ENCODE peak calls at places on chromosomes 6 and 20, in nine cellular contexts. O is uterus, T is adrenal gland, M is tibial nerve, R is body of pancreas, U is HCT116, S is heart left ventricle, N is IMR-90, W is spleen. V is an unnamed sample. For H3K27me3, the result is how much of the 10 kb centered on the place peaks cover.

GRCh38 chr6:26322645-26323482 is 42.1 kb upstream of the BTN3A2 start:
- DNase-seq in O (peak), T (peak), M (no peak), R (peak), U (peak), S (no peak), N (peak), W (no peak), V (no peak)

GRCh38 chr6:12324096-12324495 is 33.9 kb downstream of the EDN1 start:
- DNase-seq in O (no peak), T (no peak), M (no peak), R (peak), U (peak), S (no peak), N (peak), W (no peak), V (no peak)

GRCh38 chr20:20695250-20695816 is 17.1 kb downstream of the RALGAPA2 start:
- DNase-seq in O (no peak), T (no peak), M (no peak), R (no peak), U (no peak), S (no peak), N (no peak), W (no peak), V (no peak)

GRCh38 chr20:47747663-47748031 is 37.6 kb downstream of the SULF2 start:
- DNase-seq in O (no peak), T (no peak), M (no peak), R (no peak), U (no peak), S (no peak), N (no peak), W (no peak), V (no peak)

GRCh38 chr6:28922841-28923317 is 906 bp downstream of the TRIM27 start:
- DNase-seq in O (no peak), T (peak), M (no peak), R (no peak), U (no peak), S (no peak), N (peak), W (no peak), V (no peak)

GRCh38 chr6:75109025-75109424 is 96.8 kb downstream of the COL12A1 start:
- DNase-seq in O (no peak), T (no peak), M (no peak), R (no peak), U (no peak), S (no peak), N (no peak), W (no peak), V (no peak)

GRCh38 chr6:50272611-50273010 is 222.9 kb upstream of the DEFB112 start:
- DNase-seq in O (no peak), T (no peak), M (no peak), R (no peak), U (no peak), S (no peak), N (no peak), W (no peak), V (no peak)

GRCh38 chr6:70586114-70586513 is 19.4 kb downstream of the SDHAF4 start:
- DNase-seq in O (no peak), T (no peak), M (no peak), R (no peak), U (no peak), S (no peak), N (no peak), W (no peak), V (no peak)

GRCh38 chr6:170135041-170135440 is 155.8 kb downstream of the DLL1 start:
- DNase-seq in O (peak), T (peak), M (no peak), R (no peak), U (no peak), S (peak), N (no peak), W (peak), V (no peak)

GRCh38 chr6:21033575-21034026 is 499.3 kb downstream of the CDKAL1 start:
- DNase-seq in O (peak), T (peak), M (peak), R (peak), U (no peak), S (no peak), N (peak), W (no peak), V (no peak)

GRCh38 chr20:63321148-63321831 is 28.3 kb downstream of the COL20A1 start:
- DNase-seq in O (peak), T (peak), M (no peak), R (peak), U (no peak), S (peak), N (peak), W (peak), V (no peak)

GRCh38 chr6:170043881-170044790 is 246.7 kb downstream of the DLL1 start:
- DNase-seq in O (no peak), T (no peak), M (no peak), R (no peak), U (no peak), S (no peak), N (no peak), W (peak), V (no peak)

GRCh38 chr20:60974022-60974421 is 278.0 kb upstream of the CDH4 start:
- DNase-seq in O (no peak), T (no peak), M (no peak), R (no peak), U (no peak), S (no peak), N (no peak), W (no peak), V (no peak)

GRCh38 chr6:140636698-140637402 is 1262.4 kb upstream of the CITED2 start:
- DNase-seq in O (no peak), T (no peak), M (no peak), R (no peak), U (no peak), S (no peak), N (no peak), W (no peak), V (no peak)

GRCh38 chr6:75157336-75157735 is 48.5 kb downstream of the COL12A1 start:
- DNase-seq in O (no peak), T (no peak), M (no peak), R (no peak), U (no peak), S (no peak), N (no peak), W (no peak), V (no peak)

GRCh38 chr6:42962502-42963178 is 2.1 kb downstream of the GNMT start:
- DNase-seq in O (no peak), T (no peak), M (no peak), R (peak), U (no peak), S (peak), N (no peak), W (peak), V (no peak)

GRCh38 chr20:10674684-10675455 is 1.1 kb upstream of the JAG1 start:
- DNase-seq in O (peak), T (peak), M (peak), R (peak), U (peak), S (peak), N (peak), W (peak), V (no peak)

GRCh38 chr6:41707565-41708200 is 27.7 kb downstream of the TFEB start:
- DNase-seq in O (no peak), T (peak), M (no peak), R (no peak), U (no peak), S (peak), N (no peak), W (peak), V (no peak)

GRCh38 chr20:64119681-64120341 is 12.4 kb upstream of the NPBWR2 start:
- DNase-seq in O (no peak), T (no peak), M (no peak), R (peak), U (peak), S (peak), N (no peak), W (peak), V (no peak)

GRCh38 chr6:125370343-125370742 is 68.6 kb upstream of the HDDC2 start:
- DNase-seq in O (no peak), T (no peak), M (no peak), R (no peak), U (no peak), S (no peak), N (no peak), W (no peak), V (no peak)

GRCh38 chr6:56699066-56699654 is 56.5 kb upstream of the DST start:
- DNase-seq in O (no peak), T (no peak), M (no peak), R (no peak), U (no peak), S (no peak), N (peak), W (no peak), V (no peak)

GRCh38 chr20:8855315-8855714 is 213.6 kb upstream of the PLCB4 start:
- DNase-seq in O (peak), T (no peak), M (no peak), R (no peak), U (no peak), S (no peak), N (peak), W (no peak), V (no peak)

GRCh38 chr6:45541934-45542333 is 164.2 kb upstream of the SUPT3H start:
- DNase-seq in O (no peak), T (no peak), M (no peak), R (no peak), U (no peak), S (no peak), N (no peak), W (no peak), V (no peak)

GRCh38 chr6:138734585-138734984 is 39.0 kb upstream of the CCDC28A start:
- DNase-seq in O (no peak), T (no peak), M (no peak), R (no peak), U (no peak), S (no peak), N (no peak), W (no peak), V (no peak)

GRCh38 chr6:70299456-70299855 is 3.4 kb downstream of the COL9A1 start:
- DNase-seq in O (no peak), T (no peak), M (no peak), R (no peak), U (no peak), S (no peak), N (peak), W (no peak), V (no peak)

GRCh38 chr6:42105714-42106662 is 36.4 kb downstream of the C6orf132 start:
- DNase-seq in O (no peak), T (no peak), M (no peak), R (no peak), U (no peak), S (no peak), N (no peak), W (no peak), V (no peak)

GRCh38 chr6:129859524-129859923 is 1.6 kb downstream of the TMEM244 start:
- DNase-seq in O (no peak), T (peak), M (no peak), R (no peak), U (no peak), S (no peak), N (peak), W (no peak), V (no peak)

GRCh38 chr20:3162080-3162611 is 2.5 kb upstream of the FASTKD5 start:
- DNase-seq in O (no peak), T (no peak), M (no peak), R (peak), U (no peak), S (no peak), N (no peak), W (no peak), V (no peak)

GRCh38 chr20:61980647-61981583 is 84.8 kb downstream of the TAF4 start:
- DNase-seq in O (no peak), T (peak), M (no peak), R (peak), U (peak), S (no peak), N (no peak), W (peak), V (no peak)

GRCh38 chr6:161050134-161050765 is 58.7 kb downstream of the MAP3K4 start:
- DNase-seq in O (no peak), T (no peak), M (no peak), R (no peak), U (no peak), S (no peak), N (peak), W (no peak), V (no peak)

GRCh38 chr20:33162753-33163152 is 5.2 kb upstream of the BPIFA2 start:
- DNase-seq in O (no peak), T (no peak), M (no peak), R (no peak), U (no peak), S (no peak), N (no peak), W (no peak), V (no peak)

GRCh38 chr6:44122821-44123220 is 4.4 kb downstream of the MRPL14 start:
- DNase-seq in O (no peak), T (no peak), M (no peak), R (no peak), U (no peak), S (no peak), N (no peak), W (no peak), V (no peak)

GRCh38 chr6:117168296-117169059 is 96.9 kb upstream of the VGLL2 start:
- DNase-seq in O (no peak), T (no peak), M (no peak), R (no peak), U (no peak), S (no peak), N (no peak), W (no peak), V (no peak)

GRCh38 chr6:137728386-137729349 is 138.4 kb upstream of the TNFAIP3 start:
- DNase-seq in O (no peak), T (peak), M (no peak), R (peak), U (no peak), S (no peak), N (peak), W (no peak), V (no peak)

GRCh38 chr6:9621276-9621675 is 793.6 kb downstream of the TFAP2A start:
- DNase-seq in O (no peak), T (no peak), M (no peak), R (no peak), U (no peak), S (no peak), N (peak), W (no peak), V (no peak)

GRCh38 chr6:53862517-53863457 is 68.0 kb downstream of the LRRC1 start:
- DNase-seq in O (no peak), T (peak), M (no peak), R (no peak), U (no peak), S (no peak), N (peak), W (no peak), V (no peak)

GRCh38 chr20:51811040-51811351 is 8.7 kb upstream of the SALL4 start:
- DNase-seq in O (no peak), T (no peak), M (no peak), R (no peak), U (no peak), S (no peak), N (peak), W (no peak), V (no peak)

GRCh38 chr6:30495993-30496392 is 6.7 kb downstream of the HLA-E start:
- DNase-seq in O (no peak), T (no peak), M (no peak), R (no peak), U (no peak), S (no peak), N (no peak), W (no peak), V (no peak)

GRCh38 chr20:23039885-23040508 is 4.9 kb downstream of the SSTR4 start:
- DNase-seq in O (no peak), T (no peak), M (no peak), R (no peak), U (no peak), S (no peak), N (no peak), W (no peak), V (no peak)
- H3K27me3 ChIP-seq in O (under half), T (under half), M (under half), R (under half), U (under half), S (under half), N (under half), W (under half), V (under half)

DNA sequence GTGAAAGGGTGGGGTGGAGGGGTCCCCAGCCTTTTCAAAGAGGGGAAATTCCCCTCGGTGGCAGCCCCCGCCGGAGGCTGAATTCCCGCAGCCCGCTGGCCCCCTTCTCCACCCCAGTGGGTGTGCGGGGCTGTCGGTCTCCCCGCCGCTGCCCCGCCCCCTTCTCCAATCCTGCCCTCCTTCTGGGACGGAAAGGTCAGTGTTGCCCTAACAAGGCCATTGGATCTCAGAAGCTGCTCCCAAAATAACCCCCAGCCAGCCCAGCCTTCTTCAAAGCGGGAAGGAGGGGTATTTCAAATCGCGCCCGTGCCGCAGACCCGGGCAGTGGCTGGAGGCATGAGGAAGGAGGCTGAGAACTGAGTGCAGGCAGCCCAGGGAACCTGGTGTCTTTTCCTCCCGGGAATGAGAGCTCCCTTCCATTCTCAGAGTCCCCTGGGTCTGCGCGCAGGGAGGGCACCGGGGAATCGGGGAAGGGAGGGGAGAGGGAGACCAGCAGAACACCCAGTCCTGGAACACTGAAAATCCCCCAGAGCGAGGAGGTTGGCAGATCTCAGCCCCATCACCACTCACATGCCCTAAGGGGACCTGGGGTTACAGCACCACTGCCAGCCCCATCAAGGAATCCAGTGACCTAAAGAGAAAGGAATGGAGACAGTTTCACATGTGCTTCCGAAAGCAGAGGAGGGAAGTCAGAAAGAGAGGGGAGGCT is at the start of gene JPH2:
- DNase-seq in O (peak), T (peak), M (no peak), R (peak), U (no peak), S (peak), N (peak), W (no peak), V (no peak)
- TF ChIP-seq POLR2A in O (peak), T (peak), M (no peak), R (no peak), U (no peak), S (peak), N (no peak), W (no peak), V (peak)

GRCh38 chr20:37314099-37314498 is 24.6 kb downstream of the MANBAL start:
- DNase-seq in O (peak), T (no peak), M (no peak), R (no peak), U (no peak), S (no peak), N (no peak), W (no peak), V (no peak)

GRCh38 chr20:37316116-37316774 is 26.8 kb downstream of the MANBAL start:
- DNase-seq in O (no peak), T (no peak), M (no peak), R (no peak), U (no peak), S (no peak), N (no peak), W (peak), V (no peak)

GRCh38 chr20:37313546-37314091 is 24.2 kb downstream of the MANBAL start:
- DNase-seq in O (no peak), T (no peak), M (no peak), R (no peak), U (no peak), S (no peak), N (no peak), W (no peak), V (no peak)

GRCh38 chr20:37315293-37316110 is 26.0 kb downstream of the MANBAL start:
- DNase-seq in O (peak), T (peak), M (peak), R (no peak), U (no peak), S (peak), N (peak), W (no peak), V (no peak)

GRCh38 chr20:37314617-37315292 is 25.3 kb downstream of the MANBAL start:
- DNase-seq in O (peak), T (no peak), M (peak), R (no peak), U (no peak), S (no peak), N (peak), W (no peak), V (no peak)
- H3K4me3 ChIP-seq in O (no peak), T (no peak), M (no peak), R (no peak), U (no peak), S (peak), N (no peak), W (no peak), V (no peak)

DNA sequence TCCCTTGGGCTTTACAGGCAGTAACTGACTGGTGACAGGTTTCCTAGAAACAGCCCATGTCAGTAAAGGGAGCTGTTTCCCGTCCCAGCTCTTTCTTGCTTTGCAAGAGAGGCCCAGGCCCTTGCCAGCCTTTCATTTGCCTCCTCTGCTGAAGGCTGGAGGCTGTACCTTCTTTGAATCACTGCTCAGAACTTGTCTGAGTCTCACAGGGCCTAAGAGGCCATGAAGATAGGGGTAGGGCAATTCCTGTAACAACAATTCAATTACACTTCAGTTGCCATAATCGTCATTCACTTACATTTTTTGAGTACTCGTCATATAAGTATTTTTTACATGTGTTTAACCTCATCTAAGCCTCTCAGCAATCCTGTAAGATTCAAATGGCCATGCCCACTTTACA is 25.9 kb upstream of the MAFB start:
- DNase-seq in O (no peak), T (no peak), M (no peak), R (no peak), U (no peak), S (no peak), N (no peak), W (no peak), V (no peak)
- H3K27me3 ChIP-seq in O (under half), T (under half), M (under half), R (under half), U (under half), S (under half), N (under half), W (under half), V (under half)

GRCh38 chr20:45350217-45350616 is 2.0 kb upstream of the SDC4 start:
- DNase-seq in O (no peak), T (no peak), M (no peak), R (no peak), U (no peak), S (no peak), N (no peak), W (no peak), V (no peak)

GRCh38 chr20:45347297-45347935 is 808 bp downstream of the SDC4 start:
- DNase-seq in O (no peak), T (no peak), M (no peak), R (no peak), U (no peak), S (no peak), N (no peak), W (no peak), V (no peak)

GRCh38 chr20:45346291-45346718 is 1.9 kb downstream of the SDC4 start:
- DNase-seq in O (no peak), T (no peak), M (no peak), R (peak), U (no peak), S (no peak), N (no peak), W (no peak), V (no peak)

GRCh38 chr20:45346851-45347250 is 1.4 kb downstream of the SDC4 start:
- DNase-seq in O (no peak), T (no peak), M (no peak), R (no peak), U (no peak), S (no peak), N (no peak), W (no peak), V (no peak)

GRCh38 chr20:45347936-45348809 is at the start of gene SDC4:
- DNase-seq in O (peak), T (peak), M (no peak), R (peak), U (no peak), S (peak), N (peak), W (peak), V (no peak)
- TF ChIP-seq POLR2A in O (no peak), T (peak), M (peak), R (peak), U (peak), S (peak), N (peak), W (no peak), V (no peak)

DNA sequence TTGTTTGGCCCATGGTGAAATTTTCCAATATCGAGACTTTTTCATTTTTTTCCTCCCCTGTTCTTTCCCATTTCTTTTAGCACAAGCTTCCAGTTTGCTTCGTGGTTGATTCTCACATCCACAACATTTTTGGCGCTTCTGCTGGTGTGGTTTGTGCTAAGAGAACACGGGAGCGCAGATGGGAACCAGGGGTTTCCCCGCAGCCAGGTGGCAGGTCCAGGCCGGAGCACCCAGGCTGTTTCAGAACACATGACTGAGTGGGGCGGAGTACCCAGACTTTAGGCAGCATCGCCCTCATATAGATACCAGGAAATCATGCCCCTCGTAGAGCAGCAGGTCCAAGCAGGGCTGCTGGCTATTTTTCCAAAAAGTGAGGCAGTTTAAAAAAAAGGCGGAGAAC is 58.0 kb downstream of the SYTL3 start:
- DNase-seq in O (no peak), T (no peak), M (peak), R (no peak), U (no peak), S (no peak), N (no peak), W (peak), V (no peak)
- H3K4me3 ChIP-seq in O (no peak), T (no peak), M (no peak), R (no peak), U (peak), S (peak), N (no peak), W (no peak), V (no peak)

GRCh38 chr6:127520061-127520460 is 926 bp upstream of the MTCL3 start:
- DNase-seq in O (no peak), T (no peak), M (no peak), R (no peak), U (no peak), S (no peak), N (peak), W (no peak), V (no peak)
- H3K27me3 ChIP-seq in O (under half), T (under half), M (under half), R (under half), U (under half), S (under half), N (under half), W (half or more), V (under half)

V was measured in esophagus squamous epithelium.